ENCODE peak calls at places on chromosomes 16 and 17, in five cellular contexts. One of them, this sample, is unnamed.

GRCh38 chr17:5418858-5419355 is 555 bp downstream of the NUP88 start:
- DNase-seq in K562: no peak
- DNase-seq in AG10803: no peak
- DNase-seq in mammary epithelial cell: peak; percentile 77
- DNase-seq in breast epithelium: no peak
- DNase-seq in this sample: peak; percentile 39

GRCh38 chr16:3646348-3646920 is 8.1 kb upstream of the DNASE1 start:
- DNase-seq in K562: peak; percentile 53
- DNase-seq in AG10803: no peak
- DNase-seq in mammary epithelial cell: no peak
- DNase-seq in breast epithelium: peak; percentile 30
- DNase-seq in this sample: no peak

GRCh38 chr16:49855822-49856740 is at the start of gene ZNF423:
- DNase-seq in K562: no peak
- DNase-seq in AG10803: no peak
- DNase-seq in mammary epithelial cell: no peak
- DNase-seq in breast epithelium: no peak
- DNase-seq in this sample: peak; percentile 15

GRCh38 chr17:81553616-81554181 is 1.5 kb upstream of the FAAP100 start:
- DNase-seq in K562: no peak
- DNase-seq in AG10803: peak; percentile 95
- DNase-seq in mammary epithelial cell: peak; percentile 92
- DNase-seq in breast epithelium: no peak
- DNase-seq in this sample: peak; percentile 96

GRCh38 chr17:79840204-79840988 is 1.2 kb upstream of the CBX4 start:
- DNase-seq in K562: no peak
- DNase-seq in AG10803: peak; percentile 52
- DNase-seq in mammary epithelial cell: no peak
- DNase-seq in breast epithelium: peak; percentile 52
- DNase-seq in this sample: peak; percentile 64

GRCh38 chr16:68070811-68071546 is 14.2 kb upstream of the NFATC3 start:
- DNase-seq in K562: no peak
- DNase-seq in AG10803: no peak
- DNase-seq in mammary epithelial cell: no peak
- DNase-seq in breast epithelium: no peak
- DNase-seq in this sample: no peak

GRCh38 chr16:2090819-2091721 is 43.3 kb downstream of the TSC2 start:
- DNase-seq in K562: peak; percentile 80
- DNase-seq in AG10803: no peak
- DNase-seq in mammary epithelial cell: no peak
- DNase-seq in breast epithelium: no peak
- DNase-seq in this sample: peak; percentile 30

GRCh38 chr16:85178006-85178591 is 65.8 kb upstream of the CIBAR2 start:
- DNase-seq in K562: no peak
- DNase-seq in AG10803: no peak
- DNase-seq in mammary epithelial cell: no peak
- DNase-seq in breast epithelium: no peak
- DNase-seq in this sample: no peak

GRCh38 chr17:81483085-81483861 is 29.3 kb downstream of the ACTG1 start:
- DNase-seq in K562: no peak
- DNase-seq in AG10803: no peak
- DNase-seq in mammary epithelial cell: no peak
- DNase-seq in breast epithelium: no peak
- DNase-seq in this sample: peak; percentile 61

GRCh38 chr16:11135167-11135973 is 120.6 kb downstream of the SOCS1 start:
- DNase-seq in K562: no peak
- DNase-seq in AG10803: peak; percentile 64
- DNase-seq in mammary epithelial cell: peak; percentile 61
- DNase-seq in breast epithelium: peak; percentile 39
- DNase-seq in this sample: peak; percentile 55

GRCh38 chr16:20002936-20003335 is 70.8 kb downstream of the GPR139 start:
- DNase-seq in K562: no peak
- DNase-seq in AG10803: no peak
- DNase-seq in mammary epithelial cell: no peak
- DNase-seq in breast epithelium: no peak
- DNase-seq in this sample: no peak

GRCh38 chr17:79473836-79474204 is 137.0 kb downstream of the RBFOX3 start:
- DNase-seq in K562: no peak
- DNase-seq in AG10803: no peak
- DNase-seq in mammary epithelial cell: no peak
- DNase-seq in breast epithelium: no peak
- DNase-seq in this sample: no peak

GRCh38 chr17:82104797-82105416 is 6.9 kb upstream of the FASN start:
- DNase-seq in K562: no peak
- DNase-seq in AG10803: no peak
- DNase-seq in mammary epithelial cell: no peak
- DNase-seq in breast epithelium: no peak
- DNase-seq in this sample: no peak

GRCh38 chr16:82439678-82440293 is 187.0 kb upstream of the CDH13 start:
- DNase-seq in K562: peak; percentile 17
- DNase-seq in AG10803: peak; percentile 10
- DNase-seq in mammary epithelial cell: no peak
- DNase-seq in breast epithelium: no peak
- DNase-seq in this sample: peak; percentile 14

GRCh38 chr17:13030459-13031305 is 12.9 kb upstream of the ELAC2 start:
- DNase-seq in K562: peak; percentile 56
- DNase-seq in AG10803: peak; percentile 64
- DNase-seq in mammary epithelial cell: peak; percentile 34
- DNase-seq in breast epithelium: no peak
- DNase-seq in this sample: peak; percentile 69

GRCh38 chr16:84941916-84942315 is 69.4 kb downstream of the ZDHHC7 start:
- DNase-seq in K562: no peak
- DNase-seq in AG10803: peak; percentile 84
- DNase-seq in mammary epithelial cell: peak; percentile 18
- DNase-seq in breast epithelium: no peak
- DNase-seq in this sample: no peak

GRCh38 chr16:66927012-66927436 is 1.7 kb upstream of the RRAD start:
- DNase-seq in K562: no peak
- DNase-seq in AG10803: peak; percentile 94
- DNase-seq in mammary epithelial cell: peak; percentile 84
- DNase-seq in breast epithelium: no peak
- DNase-seq in this sample: peak; percentile 83

GRCh38 chr17:50539762-50540440 is 7.1 kb upstream of the SPATA20 start:
- DNase-seq in K562: peak; percentile 34
- DNase-seq in AG10803: no peak
- DNase-seq in mammary epithelial cell: peak; percentile 92
- DNase-seq in breast epithelium: peak; percentile 72
- DNase-seq in this sample: no peak

GRCh38 chr17:30299000-30299399 is 7.3 kb upstream of the BLMH start:
- DNase-seq in K562: no peak
- DNase-seq in AG10803: no peak
- DNase-seq in mammary epithelial cell: no peak
- DNase-seq in breast epithelium: no peak
- DNase-seq in this sample: peak; percentile 56

GRCh38 chr17:1695365-1695764 is 10.7 kb upstream of the PRPF8 start:
- DNase-seq in K562: no peak
- DNase-seq in AG10803: no peak
- DNase-seq in mammary epithelial cell: no peak
- DNase-seq in breast epithelium: no peak
- DNase-seq in this sample: no peak

GRCh38 chr17:28744104-28744801 is 442 bp downstream of the TRAF4 start:
- DNase-seq in K562: peak; percentile 91
- DNase-seq in AG10803: peak; percentile 36
- DNase-seq in mammary epithelial cell: peak; percentile 57
- DNase-seq in breast epithelium: peak; percentile 50
- DNase-seq in this sample: peak; percentile 53

GRCh38 chr17:70622382-70623260 is 453.3 kb downstream of the KCNJ2 start:
- DNase-seq in K562: peak; percentile 9
- DNase-seq in AG10803: peak; percentile 8
- DNase-seq in mammary epithelial cell: peak; percentile 30
- DNase-seq in breast epithelium: no peak
- DNase-seq in this sample: peak; percentile 24

GRCh38 chr16:49459953-49460735 is 86.5 kb downstream of the C16orf78 start:
- DNase-seq in K562: no peak
- DNase-seq in AG10803: no peak
- DNase-seq in mammary epithelial cell: no peak
- DNase-seq in breast epithelium: no peak
- DNase-seq in this sample: no peak

GRCh38 chr17:38673714-38674012 is 1.1 kb downstream of the EPOP start:
- DNase-seq in K562: no peak
- DNase-seq in AG10803: no peak
- DNase-seq in mammary epithelial cell: no peak
- DNase-seq in breast epithelium: no peak
- DNase-seq in this sample: no peak

GRCh38 chr16:27470567-27471431 is 68.8 kb downstream of the IL21R start:
- DNase-seq in K562: peak; percentile 45
- DNase-seq in AG10803: peak; percentile 84
- DNase-seq in mammary epithelial cell: no peak
- DNase-seq in breast epithelium: no peak
- DNase-seq in this sample: peak; percentile 69

GRCh38 chr16:24516900-24517669 is 22.3 kb upstream of the RBBP6 start:
- DNase-seq in K562: peak; percentile 77
- DNase-seq in AG10803: peak; percentile 83
- DNase-seq in mammary epithelial cell: peak; percentile 71
- DNase-seq in breast epithelium: peak; percentile 75
- DNase-seq in this sample: peak; percentile 93

GRCh38 chr17:7263071-7263800 is 958 bp upstream of the CLDN7 start:
- DNase-seq in K562: peak; percentile 79
- DNase-seq in AG10803: no peak
- DNase-seq in mammary epithelial cell: no peak
- DNase-seq in breast epithelium: peak; percentile 70
- DNase-seq in this sample: no peak

GRCh38 chr16:48538746-48539484 is 71.1 kb downstream of the N4BP1 start:
- DNase-seq in K562: peak; percentile 37
- DNase-seq in AG10803: no peak
- DNase-seq in mammary epithelial cell: no peak
- DNase-seq in breast epithelium: no peak
- DNase-seq in this sample: no peak

GRCh38 chr16:15507299-15507958 is 73.0 kb downstream of the BMERB1 start:
- DNase-seq in K562: no peak
- DNase-seq in AG10803: peak; percentile 85
- DNase-seq in mammary epithelial cell: peak; percentile 5
- DNase-seq in breast epithelium: peak; percentile 61
- DNase-seq in this sample: peak; percentile 66

GRCh38 chr16:3651461-3652372 is 2.8 kb upstream of the DNASE1 start:
- DNase-seq in K562: no peak
- DNase-seq in AG10803: no peak
- DNase-seq in mammary epithelial cell: no peak
- DNase-seq in breast epithelium: no peak
- DNase-seq in this sample: no peak

GRCh38 chr16:89453662-89454321 is 36.6 kb downstream of the ANKRD11 start:
- DNase-seq in K562: peak; percentile 45
- DNase-seq in AG10803: no peak
- DNase-seq in mammary epithelial cell: no peak
- DNase-seq in breast epithelium: no peak
- DNase-seq in this sample: peak; percentile 44
- TF ChIP-seq CTCF in K562: peak; percentile 48
- TF ChIP-seq CTCF in AG10803: peak; percentile 17
- TF ChIP-seq CTCF in mammary epithelial cell: peak; percentile 17
- TF ChIP-seq CTCF in breast epithelium: no peak
- TF ChIP-seq CTCF in this sample: peak; percentile 33

GRCh38 chr16:33877-34707 is 19.3 kb downstream of the POLR3K start:
- DNase-seq in K562: no peak
- DNase-seq in AG10803: no peak
- DNase-seq in mammary epithelial cell: no peak
- DNase-seq in breast epithelium: no peak
- DNase-seq in this sample: no peak
- H3K4me3 ChIP-seq in K562: no peak overlapping the region
- H3K4me3 ChIP-seq in AG10803: no peak overlapping the region
- H3K4me3 ChIP-seq in mammary epithelial cell: no peak overlapping the region
- H3K4me3 ChIP-seq in breast epithelium: no peak overlapping the region
- H3K4me3 ChIP-seq in this sample: no peak overlapping the region

GRCh38 chr17:74387365-74388218 is 20.3 kb downstream of the GPR142 start:
- DNase-seq in K562: peak; percentile 35
- DNase-seq in AG10803: no peak
- DNase-seq in mammary epithelial cell: no peak
- DNase-seq in breast epithelium: no peak
- DNase-seq in this sample: no peak
- TF ChIP-seq CTCF in K562: peak; percentile 8
- TF ChIP-seq CTCF in AG10803: no peak
- TF ChIP-seq CTCF in mammary epithelial cell: no peak
- TF ChIP-seq CTCF in breast epithelium: no peak
- TF ChIP-seq CTCF in this sample: no peak

GRCh38 chr17:27596106-27596505 is 34.9 kb upstream of the LGALS9 start:
- DNase-seq in K562: no peak
- DNase-seq in AG10803: no peak
- DNase-seq in mammary epithelial cell: no peak
- DNase-seq in breast epithelium: no peak
- DNase-seq in this sample: peak; percentile 38
- H3K4me3 ChIP-seq in K562: no peak overlapping the region
- H3K4me3 ChIP-seq in AG10803: no peak overlapping the region
- H3K4me3 ChIP-seq in mammary epithelial cell: no peak overlapping the region
- H3K4me3 ChIP-seq in breast epithelium: no peak overlapping the region
- H3K4me3 ChIP-seq in this sample: no peak overlapping the region